ENCODE peak calls at places on chromosome 4, in four cellular contexts. R, A, Y and G are unnamed samples.

GRCh38 chr4:110639207-110640092 is 16.6 kb upstream of the PITX2 start:
- DNase-seq in Y (no peak), R (no peak), A (no peak), G (peak; percentile 28)

GRCh38 chr4:138062929-138063328 is 179.2 kb downstream of the SLC7A11 start:
- DNase-seq in R (no peak), Y (no peak), A (no peak), G (no peak)

GRCh38 chr4:15147709-15148651 is 145.7 kb downstream of the CPEB2 start:
- DNase-seq in R (no peak), Y (no peak), A (no peak), G (no peak)

GRCh38 chr4:182019148-182019652 is 224.0 kb upstream of the TENM3 start:
- DNase-seq in R (no peak), A (peak; percentile 51), Y (no peak), G (no peak)

GRCh38 chr4:184818216-184818564 is 7.6 kb downstream of the ACSL1 start:
- DNase-seq in A (no peak), Y (peak; percentile 29), R (no peak), G (no peak)

GRCh38 chr4:78650106-78651021 is 98.8 kb downstream of the ANXA3 start:
- DNase-seq in Y (no peak), R (peak; percentile 65), A (no peak), G (no peak)

GRCh38 chr4:8160233-8160560 is 1.6 kb upstream of the ABLIM2 start:
- DNase-seq in A (no peak), Y (no peak), R (no peak), G (peak; percentile 27)

GRCh38 chr4:3479358-3480101 is 16.4 kb downstream of the DOK7 start:
- DNase-seq in A (no peak), Y (no peak), R (no peak), G (no peak)

GRCh38 chr4:86319390-86319789 is 40.5 kb downstream of the MAPK10 start:
- DNase-seq in A (no peak), R (no peak), Y (no peak), G (no peak)

GRCh38 chr4:71406459-71406963 is 67.7 kb downstream of the SLC4A4 start:
- DNase-seq in Y (no peak), A (no peak), R (no peak), G (no peak)

GRCh38 chr4:187016101-187016500 is 292.4 kb upstream of the FAT1 start:
- DNase-seq in A (no peak), Y (no peak), R (no peak), G (no peak)

GRCh38 chr4:126028871-126029270 is 714.1 kb downstream of the FAT4 start:
- DNase-seq in A (no peak), R (no peak), Y (no peak), G (no peak)

GRCh38 chr4:37388672-37389368 is 144.3 kb downstream of the NWD2 start:
- DNase-seq in R (no peak), A (no peak), Y (no peak), G (no peak)

GRCh38 chr4:110211007-110211769 is 12.8 kb upstream of the ELOVL6 start:
- DNase-seq in Y (peak; percentile 59), R (no peak), A (peak; percentile 70), G (no peak)

GRCh38 chr4:39004818-39005217 is 27.4 kb downstream of the TMEM156 start:
- DNase-seq in Y (no peak), R (no peak), A (no peak), G (no peak)

GRCh38 chr4:156774422-156774821 is 197.2 kb downstream of the PDGFC start:
- DNase-seq in A (no peak), Y (no peak), R (peak; percentile 86), G (no peak)

GRCh38 chr4:1232661-1233621 is 16.0 kb downstream of the CTBP1 start:
- DNase-seq in Y (no peak), A (no peak), R (no peak), G (peak; percentile 45)

GRCh38 chr4:121073672-121074386 is 1.5 kb upstream of the NDNF start:
- DNase-seq in R (no peak), Y (no peak), A (no peak), G (peak; percentile 49)

GRCh38 chr4:122635205-122635604 is 14.3 kb upstream of the IL21 start:
- DNase-seq in A (peak; percentile 26), R (no peak), Y (no peak), G (no peak)

GRCh38 chr4:6674500-6675149 is 19.1 kb upstream of the S100P start:
- DNase-seq in Y (peak; percentile 81), R (no peak), A (peak; percentile 75), G (no peak)

GRCh38 chr4:26163425-26164362 is 157.1 kb upstream of the RBPJ start:
- DNase-seq in R (no peak), Y (no peak), A (no peak), G (no peak)

GRCh38 chr4:3368841-3369760 is 72.7 kb upstream of the HGFAC start:
- DNase-seq in Y (peak; percentile 16), R (no peak), A (peak; percentile 41), G (no peak)

GRCh38 chr4:124427095-124427767 is 285.3 kb downstream of the ANKRD50 start:
- DNase-seq in R (no peak), Y (no peak), A (no peak), G (no peak)

GRCh38 chr4:183318656-183319055 is 1.4 kb downstream of the CLDN22 start:
- DNase-seq in Y (no peak), R (no peak), A (no peak), G (no peak)

GRCh38 chr4:37999000-37999745 is 39.0 kb downstream of the PTTG2 start:
- DNase-seq in Y (peak; percentile 41), A (no peak), R (no peak), G (no peak)

GRCh38 chr4:100908540-100908939 is 390.7 kb upstream of the EMCN start:
- DNase-seq in Y (no peak), R (no peak), A (no peak), G (no peak)

GRCh38 chr4:77795339-77795738 is 23.8 kb downstream of the CNOT6L start:
- DNase-seq in R (no peak), Y (no peak), A (no peak), G (no peak)

GRCh38 chr4:184453402-184454160 is 20.8 kb downstream of the IRF2 start:
- DNase-seq in Y (peak; percentile 77), R (no peak), A (peak; percentile 72), G (no peak)

GRCh38 chr4:8745036-8745827 is 126.4 kb downstream of the HMX1 start:
- DNase-seq in A (no peak), Y (no peak), R (no peak), G (peak; percentile 23)

GRCh38 chr4:40280586-40280985 is 54.5 kb upstream of the CHRNA9 start:
- DNase-seq in A (no peak), R (no peak), Y (no peak), G (no peak)

GRCh38 chr4:4647041-4647440 is 105.2 kb upstream of the STX18 start:
- DNase-seq in Y (no peak), A (no peak), R (no peak), G (no peak)

GRCh38 chr4:87525636-87526035 is 3.5 kb downstream of the SPARCL1 start:
- DNase-seq in A (no peak), R (no peak), Y (no peak), G (no peak)

GRCh38 chr4:40550900-40551546 is 78.6 kb downstream of the RBM47 start:
- DNase-seq in R (no peak), A (peak; percentile 62), Y (peak; percentile 77), G (no peak)